ENCODE peak calls at places on chromosomes 5 and 9, in six cellular contexts. X is GM06990, T is AG08396, K is NCI-H2227 treated with DMSO at 0.1 percent for 48 hours, W is GM20000, C is A549. E is an unnamed sample.

GRCh38 chr9:135562235-135562745 is 734 bp downstream of the PAEP start:
- DNase-seq in W (no peak), T (no peak), X (no peak), K (no peak), C (no peak), E (no peak)

GRCh38 chr9:113568081-113568435 is 104.5 kb downstream of the RGS3 start:
- DNase-seq in C (no peak), X (no peak), K (no peak), T (no peak), W (no peak), E (no peak)

GRCh38 chr5:37668524-37669047 is 171.3 kb downstream of the GDNF start:
- DNase-seq in K (no peak), C (peak), T (peak), X (no peak), W (no peak), E (peak)

GRCh38 chr5:171770153-171770552 is 15.5 kb upstream of the SMIM23 start:
- DNase-seq in T (no peak), X (no peak), K (no peak), W (no peak), C (no peak), E (no peak)

GRCh38 chr5:113047234-113047633 is 70.6 kb downstream of the DCP2 start:
- DNase-seq in K (no peak), C (peak), X (no peak), W (no peak), T (no peak), E (no peak)

GRCh38 chr5:370959-371810 is 49.7 kb downstream of the AHRR start:
- DNase-seq in W (no peak), C (no peak), T (no peak), X (no peak), K (no peak), E (no peak)

GRCh38 chr5:174523311-174524159 is 200.8 kb upstream of the MSX2 start:
- DNase-seq in W (no peak), C (peak), X (no peak), K (no peak), T (no peak), E (no peak)

GRCh38 chr5:74372502-74373445 is 267.8 kb downstream of the ENC1 start:
- DNase-seq in X (no peak), C (no peak), K (no peak), T (no peak), W (no peak), E (no peak)

GRCh38 chr5:6408260-6408596 is 29.9 kb upstream of the MED10 start:
- DNase-seq in W (no peak), X (no peak), C (no peak), T (no peak), K (no peak), E (no peak)

GRCh38 chr9:108568093-108568492 is 287.7 kb downstream of the ACTL7B start:
- DNase-seq in W (no peak), C (no peak), X (no peak), T (no peak), K (no peak), E (no peak)

GRCh38 chr5:59218424-59219045 is 635.7 kb downstream of the RAB3C start:
- DNase-seq in T (no peak), C (no peak), W (peak), X (no peak), K (no peak), E (no peak)

GRCh38 chr5:96868603-96869371 is 7.5 kb upstream of the ERAP2 start:
- DNase-seq in C (peak), K (peak), T (peak), W (peak), X (no peak), E (no peak)

GRCh38 chr5:30197662-30198061 is 995.8 kb upstream of the CDH6 start:
- DNase-seq in K (no peak), T (no peak), W (no peak), C (no peak), X (no peak), E (no peak)

GRCh38 chr9:22073349-22073748 is 64.2 kb upstream of the CDKN2B start:
- DNase-seq in K (no peak), T (no peak), C (no peak), W (no peak), X (no peak), E (no peak)

GRCh38 chr9:97557606-97558095 is 56.2 kb downstream of the TMOD1 start:
- DNase-seq in T (no peak), X (no peak), W (no peak), C (no peak), K (no peak), E (no peak)

GRCh38 chr5:43007246-43007910 is 32.7 kb downstream of the ANXA2R start:
- DNase-seq in X (peak), T (peak), W (peak), C (peak), K (peak), E (peak)

GRCh38 chr9:88738708-88739107 is 203.7 kb downstream of the NXNL2 start:
- DNase-seq in C (no peak), X (no peak), T (no peak), K (no peak), W (no peak), E (no peak)

GRCh38 chr9:129111762-129112151 is 542 bp downstream of the PTPA start:
- DNase-seq in T (peak), C (peak), K (peak), W (peak), X (peak), E (peak)

GRCh38 chr5:57185301-57185700 is 11.4 kb downstream of the GPBP1 start:
- DNase-seq in X (no peak), K (no peak), C (no peak), W (no peak), T (no peak), E (no peak)

GRCh38 chr9:91162311-91162710 is 199.4 kb downstream of the AUH start:
- DNase-seq in T (peak), W (no peak), X (no peak), C (no peak), K (no peak), E (peak)

GRCh38 chr5:1293416-1293996 is 1.4 kb downstream of the TERT start:
- DNase-seq in K (no peak), X (no peak), W (no peak), T (no peak), C (no peak), E (no peak)

GRCh38 chr5:172160506-172160905 is 27.5 kb downstream of the STK10 start:
- DNase-seq in W (no peak), K (no peak), X (no peak), T (no peak), C (no peak), E (no peak)

GRCh38 chr9:137417161-137418021 is 5.6 kb downstream of the EXD3 start:
- DNase-seq in W (peak), T (no peak), X (peak), K (no peak), C (no peak), E (no peak)

GRCh38 chr9:81489048-81489447 is 200.3 kb downstream of the TLE1 start:
- DNase-seq in C (no peak), K (no peak), X (no peak), W (no peak), T (no peak), E (no peak)

GRCh38 chr5:74310386-74310785 is 330.1 kb downstream of the ENC1 start:
- DNase-seq in W (no peak), C (no peak), X (no peak), K (no peak), T (no peak), E (peak)

GRCh38 chr5:45521067-45521466 is 175.1 kb downstream of the HCN1 start:
- DNase-seq in X (no peak), T (no peak), K (no peak), W (no peak), C (peak), E (peak)

E was measured in MG63.